ENCODE peak calls at places on chromosomes 5 and 9, in seven cellular contexts. One of them, this sample, is unnamed.

GRCh38 chr9:36866840-36867239 is 167.2 kb downstream of the PAX5 start:
- DNase-seq in Kasumi-1: no peak
- DNase-seq in activated naive CD8-positive, alpha-beta T cell treated with anti-CD3 and anti-CD28 coated beads, Interleukin-2, amount 50 U/mL, for 24 hours: no peak
- DNase-seq in HuH-7: peak; percentile 82
- DNase-seq in activated T-cell treated with anti-CD3 and anti-CD28 coated beads, Interleukin-2, amount 50 U/mL, for 72 hours: no peak
- DNase-seq in iris pigment epithelial cell: no peak
- DNase-seq in GM03348: no peak
- DNase-seq in this sample: no peak

GRCh38 chr9:127505396-127506116 is 54.2 kb downstream of the LRSAM1 start:
- DNase-seq in Kasumi-1: peak; percentile 53
- DNase-seq in activated T-cell treated with anti-CD3 and anti-CD28 coated beads, Interleukin-2, amount 50 U/mL, for 72 hours: peak; percentile 48
- DNase-seq in HuH-7: peak; percentile 87
- DNase-seq in activated naive CD8-positive, alpha-beta T cell treated with anti-CD3 and anti-CD28 coated beads, Interleukin-2, amount 50 U/mL, for 24 hours: peak; percentile 39
- DNase-seq in iris pigment epithelial cell: peak; percentile 41
- DNase-seq in GM03348: peak; percentile 67
- DNase-seq in this sample: no peak

GRCh38 chr5:71860048-71860447 is 141.0 kb downstream of the CARTPT start:
- DNase-seq in activated naive CD8-positive, alpha-beta T cell treated with anti-CD3 and anti-CD28 coated beads, Interleukin-2, amount 50 U/mL, for 24 hours: no peak
- DNase-seq in iris pigment epithelial cell: no peak
- DNase-seq in HuH-7: no peak
- DNase-seq in GM03348: no peak
- DNase-seq in activated T-cell treated with anti-CD3 and anti-CD28 coated beads, Interleukin-2, amount 50 U/mL, for 72 hours: no peak
- DNase-seq in Kasumi-1: no peak
- DNase-seq in this sample: no peak

GRCh38 chr5:157384971-157385709 is 74.9 kb upstream of the NIPAL4 start:
- DNase-seq in activated naive CD8-positive, alpha-beta T cell treated with anti-CD3 and anti-CD28 coated beads, Interleukin-2, amount 50 U/mL, for 24 hours: no peak
- DNase-seq in activated T-cell treated with anti-CD3 and anti-CD28 coated beads, Interleukin-2, amount 50 U/mL, for 72 hours: no peak
- DNase-seq in GM03348: peak; percentile 89
- DNase-seq in Kasumi-1: no peak
- DNase-seq in iris pigment epithelial cell: peak; percentile 98
- DNase-seq in HuH-7: no peak
- DNase-seq in this sample: peak; percentile 27

GRCh38 chr5:81838307-81838906 is 87.5 kb upstream of the SSBP2 start:
- DNase-seq in Kasumi-1: peak; percentile 59
- DNase-seq in activated T-cell treated with anti-CD3 and anti-CD28 coated beads, Interleukin-2, amount 50 U/mL, for 72 hours: peak; percentile 21
- DNase-seq in GM03348: peak; percentile 49
- DNase-seq in HuH-7: no peak
- DNase-seq in iris pigment epithelial cell: peak; percentile 65
- DNase-seq in activated naive CD8-positive, alpha-beta T cell treated with anti-CD3 and anti-CD28 coated beads, Interleukin-2, amount 50 U/mL, for 24 hours: no peak
- DNase-seq in this sample: peak; percentile 26

GRCh38 chr5:99058466-99058865 is 129.7 kb upstream of the CHD1 start:
- DNase-seq in HuH-7: no peak
- DNase-seq in activated naive CD8-positive, alpha-beta T cell treated with anti-CD3 and anti-CD28 coated beads, Interleukin-2, amount 50 U/mL, for 24 hours: no peak
- DNase-seq in GM03348: peak; percentile 29
- DNase-seq in activated T-cell treated with anti-CD3 and anti-CD28 coated beads, Interleukin-2, amount 50 U/mL, for 72 hours: no peak
- DNase-seq in iris pigment epithelial cell: peak; percentile 9
- DNase-seq in Kasumi-1: no peak
- DNase-seq in this sample: no peak

GRCh38 chr9:136485049-136485647 is 2.3 kb upstream of the SEC16A start:
- DNase-seq in Kasumi-1: peak; percentile 84
- DNase-seq in GM03348: peak; percentile 89
- DNase-seq in activated naive CD8-positive, alpha-beta T cell treated with anti-CD3 and anti-CD28 coated beads, Interleukin-2, amount 50 U/mL, for 24 hours: peak; percentile 86
- DNase-seq in activated T-cell treated with anti-CD3 and anti-CD28 coated beads, Interleukin-2, amount 50 U/mL, for 72 hours: peak; percentile 84
- DNase-seq in iris pigment epithelial cell: peak; percentile 62
- DNase-seq in HuH-7: peak; percentile 95
- DNase-seq in this sample: peak; percentile 88

GRCh38 chr5:174424219-174425053 is 299.9 kb upstream of the MSX2 start:
- DNase-seq in activated T-cell treated with anti-CD3 and anti-CD28 coated beads, Interleukin-2, amount 50 U/mL, for 72 hours: no peak
- DNase-seq in HuH-7: no peak
- DNase-seq in Kasumi-1: no peak
- DNase-seq in GM03348: no peak
- DNase-seq in activated naive CD8-positive, alpha-beta T cell treated with anti-CD3 and anti-CD28 coated beads, Interleukin-2, amount 50 U/mL, for 24 hours: no peak
- DNase-seq in iris pigment epithelial cell: no peak
- DNase-seq in this sample: no peak

GRCh38 chr9:37669232-37669631 is 18.5 kb downstream of the FRMPD1 start:
- DNase-seq in activated T-cell treated with anti-CD3 and anti-CD28 coated beads, Interleukin-2, amount 50 U/mL, for 72 hours: no peak
- DNase-seq in HuH-7: no peak
- DNase-seq in GM03348: no peak
- DNase-seq in iris pigment epithelial cell: no peak
- DNase-seq in Kasumi-1: no peak
- DNase-seq in activated naive CD8-positive, alpha-beta T cell treated with anti-CD3 and anti-CD28 coated beads, Interleukin-2, amount 50 U/mL, for 24 hours: no peak
- DNase-seq in this sample: no peak

GRCh38 chr5:79488775-79489174 is 25.2 kb downstream of the HOMER1 start:
- DNase-seq in activated T-cell treated with anti-CD3 and anti-CD28 coated beads, Interleukin-2, amount 50 U/mL, for 72 hours: no peak
- DNase-seq in GM03348: peak; percentile 67
- DNase-seq in HuH-7: no peak
- DNase-seq in activated naive CD8-positive, alpha-beta T cell treated with anti-CD3 and anti-CD28 coated beads, Interleukin-2, amount 50 U/mL, for 24 hours: no peak
- DNase-seq in Kasumi-1: no peak
- DNase-seq in iris pigment epithelial cell: peak; percentile 64
- DNase-seq in this sample: no peak

GRCh38 chr9:5569357-5569756 is 59.0 kb downstream of the PDCD1LG2 start:
- DNase-seq in GM03348: no peak
- DNase-seq in Kasumi-1: no peak
- DNase-seq in iris pigment epithelial cell: peak; percentile 35
- DNase-seq in HuH-7: no peak
- DNase-seq in activated naive CD8-positive, alpha-beta T cell treated with anti-CD3 and anti-CD28 coated beads, Interleukin-2, amount 50 U/mL, for 24 hours: no peak
- DNase-seq in activated T-cell treated with anti-CD3 and anti-CD28 coated beads, Interleukin-2, amount 50 U/mL, for 72 hours: no peak
- DNase-seq in this sample: no peak

GRCh38 chr5:134510970-134511795 is 14.3 kb upstream of the JADE2 start:
- DNase-seq in activated T-cell treated with anti-CD3 and anti-CD28 coated beads, Interleukin-2, amount 50 U/mL, for 72 hours: peak; percentile 69
- DNase-seq in activated naive CD8-positive, alpha-beta T cell treated with anti-CD3 and anti-CD28 coated beads, Interleukin-2, amount 50 U/mL, for 24 hours: peak; percentile 59
- DNase-seq in HuH-7: no peak
- DNase-seq in Kasumi-1: no peak
- DNase-seq in iris pigment epithelial cell: peak; percentile 39
- DNase-seq in GM03348: no peak
- DNase-seq in this sample: no peak

GRCh38 chr9:121156263-121156731 is 45.4 kb downstream of the RAB14 start:
- DNase-seq in iris pigment epithelial cell: peak; percentile 77
- DNase-seq in GM03348: peak; percentile 65
- DNase-seq in activated T-cell treated with anti-CD3 and anti-CD28 coated beads, Interleukin-2, amount 50 U/mL, for 72 hours: peak; percentile 30
- DNase-seq in Kasumi-1: no peak
- DNase-seq in activated naive CD8-positive, alpha-beta T cell treated with anti-CD3 and anti-CD28 coated beads, Interleukin-2, amount 50 U/mL, for 24 hours: no peak
- DNase-seq in HuH-7: no peak
- DNase-seq in this sample: no peak

GRCh38 chr5:72209515-72210115 is 102.3 kb downstream of the MAP1B start:
- DNase-seq in HuH-7: no peak
- DNase-seq in iris pigment epithelial cell: no peak
- DNase-seq in GM03348: no peak
- DNase-seq in activated naive CD8-positive, alpha-beta T cell treated with anti-CD3 and anti-CD28 coated beads, Interleukin-2, amount 50 U/mL, for 24 hours: no peak
- DNase-seq in Kasumi-1: no peak
- DNase-seq in activated T-cell treated with anti-CD3 and anti-CD28 coated beads, Interleukin-2, amount 50 U/mL, for 72 hours: no peak
- DNase-seq in this sample: no peak

GRCh38 chr9:91836515-91836914 is 113.5 kb downstream of the ROR2 start:
- DNase-seq in activated T-cell treated with anti-CD3 and anti-CD28 coated beads, Interleukin-2, amount 50 U/mL, for 72 hours: no peak
- DNase-seq in Kasumi-1: no peak
- DNase-seq in iris pigment epithelial cell: no peak
- DNase-seq in GM03348: no peak
- DNase-seq in activated naive CD8-positive, alpha-beta T cell treated with anti-CD3 and anti-CD28 coated beads, Interleukin-2, amount 50 U/mL, for 24 hours: no peak
- DNase-seq in HuH-7: no peak
- DNase-seq in this sample: no peak

GRCh38 chr5:56659991-56660390 is 155.4 kb upstream of the MAP3K1 start:
- DNase-seq in activated T-cell treated with anti-CD3 and anti-CD28 coated beads, Interleukin-2, amount 50 U/mL, for 72 hours: no peak
- DNase-seq in GM03348: no peak
- DNase-seq in iris pigment epithelial cell: no peak
- DNase-seq in HuH-7: no peak
- DNase-seq in Kasumi-1: no peak
- DNase-seq in activated naive CD8-positive, alpha-beta T cell treated with anti-CD3 and anti-CD28 coated beads, Interleukin-2, amount 50 U/mL, for 24 hours: no peak
- DNase-seq in this sample: no peak

GRCh38 chr9:131169567-131169966 is 44.2 kb downstream of the NUP214 start:
- DNase-seq in HuH-7: no peak
- DNase-seq in activated T-cell treated with anti-CD3 and anti-CD28 coated beads, Interleukin-2, amount 50 U/mL, for 72 hours: no peak
- DNase-seq in Kasumi-1: no peak
- DNase-seq in activated naive CD8-positive, alpha-beta T cell treated with anti-CD3 and anti-CD28 coated beads, Interleukin-2, amount 50 U/mL, for 24 hours: no peak
- DNase-seq in iris pigment epithelial cell: no peak
- DNase-seq in GM03348: no peak
- DNase-seq in this sample: no peak

GRCh38 chr5:71576241-71576640 is 10.9 kb upstream of the MCCC2 start:
- DNase-seq in iris pigment epithelial cell: no peak
- DNase-seq in activated T-cell treated with anti-CD3 and anti-CD28 coated beads, Interleukin-2, amount 50 U/mL, for 72 hours: no peak
- DNase-seq in GM03348: no peak
- DNase-seq in HuH-7: no peak
- DNase-seq in activated naive CD8-positive, alpha-beta T cell treated with anti-CD3 and anti-CD28 coated beads, Interleukin-2, amount 50 U/mL, for 24 hours: no peak
- DNase-seq in Kasumi-1: no peak
- DNase-seq in this sample: no peak

GRCh38 chr5:109907751-109908150 is 218.0 kb downstream of the MAN2A1 start:
- DNase-seq in activated naive CD8-positive, alpha-beta T cell treated with anti-CD3 and anti-CD28 coated beads, Interleukin-2, amount 50 U/mL, for 24 hours: no peak
- DNase-seq in iris pigment epithelial cell: peak; percentile 36
- DNase-seq in HuH-7: no peak
- DNase-seq in activated T-cell treated with anti-CD3 and anti-CD28 coated beads, Interleukin-2, amount 50 U/mL, for 72 hours: no peak
- DNase-seq in GM03348: peak; percentile 76
- DNase-seq in Kasumi-1: no peak
- DNase-seq in this sample: no peak

GRCh38 chr5:95449460-95449859 is 58.3 kb downstream of the FAM81B start:
- DNase-seq in iris pigment epithelial cell: peak; percentile 22
- DNase-seq in Kasumi-1: no peak
- DNase-seq in activated T-cell treated with anti-CD3 and anti-CD28 coated beads, Interleukin-2, amount 50 U/mL, for 72 hours: no peak
- DNase-seq in GM03348: no peak
- DNase-seq in activated naive CD8-positive, alpha-beta T cell treated with anti-CD3 and anti-CD28 coated beads, Interleukin-2, amount 50 U/mL, for 24 hours: no peak
- DNase-seq in HuH-7: no peak
- DNase-seq in this sample: no peak

GRCh38 chr9:18473551-18474279 is at the start of gene ADAMTSL1:
- DNase-seq in GM03348: peak; percentile 68
- DNase-seq in activated naive CD8-positive, alpha-beta T cell treated with anti-CD3 and anti-CD28 coated beads, Interleukin-2, amount 50 U/mL, for 24 hours: no peak
- DNase-seq in Kasumi-1: no peak
- DNase-seq in activated T-cell treated with anti-CD3 and anti-CD28 coated beads, Interleukin-2, amount 50 U/mL, for 72 hours: no peak
- DNase-seq in HuH-7: no peak
- DNase-seq in iris pigment epithelial cell: peak; percentile 79
- DNase-seq in this sample: peak; percentile 25

GRCh38 chr9:88738708-88739107 is 203.7 kb downstream of the NXNL2 start:
- DNase-seq in activated naive CD8-positive, alpha-beta T cell treated with anti-CD3 and anti-CD28 coated beads, Interleukin-2, amount 50 U/mL, for 24 hours: no peak
- DNase-seq in Kasumi-1: no peak
- DNase-seq in iris pigment epithelial cell: peak; percentile 92
- DNase-seq in HuH-7: no peak
- DNase-seq in activated T-cell treated with anti-CD3 and anti-CD28 coated beads, Interleukin-2, amount 50 U/mL, for 72 hours: no peak
- DNase-seq in GM03348: peak; percentile 82
- DNase-seq in this sample: no peak

GRCh38 chr9:6632516-6633328 is 12.8 kb downstream of the GLDC start:
- DNase-seq in iris pigment epithelial cell: no peak
- DNase-seq in HuH-7: no peak
- DNase-seq in GM03348: no peak
- DNase-seq in activated T-cell treated with anti-CD3 and anti-CD28 coated beads, Interleukin-2, amount 50 U/mL, for 72 hours: no peak
- DNase-seq in activated naive CD8-positive, alpha-beta T cell treated with anti-CD3 and anti-CD28 coated beads, Interleukin-2, amount 50 U/mL, for 24 hours: no peak
- DNase-seq in Kasumi-1: no peak
- DNase-seq in this sample: peak; percentile 50

GRCh38 chr9:19967567-19968459 is 179.0 kb upstream of the SLC24A2 start:
- DNase-seq in iris pigment epithelial cell: no peak
- DNase-seq in activated naive CD8-positive, alpha-beta T cell treated with anti-CD3 and anti-CD28 coated beads, Interleukin-2, amount 50 U/mL, for 24 hours: no peak
- DNase-seq in activated T-cell treated with anti-CD3 and anti-CD28 coated beads, Interleukin-2, amount 50 U/mL, for 72 hours: no peak
- DNase-seq in HuH-7: no peak
- DNase-seq in Kasumi-1: no peak
- DNase-seq in GM03348: no peak
- DNase-seq in this sample: no peak

GRCh38 chr5:62132279-62132678 is 173.7 kb upstream of the KIF2A start:
- DNase-seq in iris pigment epithelial cell: no peak
- DNase-seq in Kasumi-1: no peak
- DNase-seq in activated T-cell treated with anti-CD3 and anti-CD28 coated beads, Interleukin-2, amount 50 U/mL, for 72 hours: no peak
- DNase-seq in HuH-7: no peak
- DNase-seq in activated naive CD8-positive, alpha-beta T cell treated with anti-CD3 and anti-CD28 coated beads, Interleukin-2, amount 50 U/mL, for 24 hours: no peak
- DNase-seq in GM03348: no peak
- DNase-seq in this sample: no peak

GRCh38 chr5:89315194-89315593 is 432.2 kb upstream of the MEF2C start:
- DNase-seq in activated naive CD8-positive, alpha-beta T cell treated with anti-CD3 and anti-CD28 coated beads, Interleukin-2, amount 50 U/mL, for 24 hours: no peak
- DNase-seq in HuH-7: peak; percentile 5
- DNase-seq in GM03348: peak; percentile 55
- DNase-seq in activated T-cell treated with anti-CD3 and anti-CD28 coated beads, Interleukin-2, amount 50 U/mL, for 72 hours: no peak
- DNase-seq in Kasumi-1: no peak
- DNase-seq in iris pigment epithelial cell: no peak
- DNase-seq in this sample: no peak

GRCh38 chr9:38046669-38047300 is 22.2 kb downstream of the SHB start:
- DNase-seq in activated T-cell treated with anti-CD3 and anti-CD28 coated beads, Interleukin-2, amount 50 U/mL, for 72 hours: no peak
- DNase-seq in Kasumi-1: no peak
- DNase-seq in HuH-7: no peak
- DNase-seq in GM03348: peak; percentile 75
- DNase-seq in activated naive CD8-positive, alpha-beta T cell treated with anti-CD3 and anti-CD28 coated beads, Interleukin-2, amount 50 U/mL, for 24 hours: no peak
- DNase-seq in iris pigment epithelial cell: peak; percentile 54
- DNase-seq in this sample: peak; percentile 36

GRCh38 chr5:168111433-168111832 is 180.0 kb upstream of the WWC1 start:
- DNase-seq in iris pigment epithelial cell: no peak
- DNase-seq in Kasumi-1: no peak
- DNase-seq in activated T-cell treated with anti-CD3 and anti-CD28 coated beads, Interleukin-2, amount 50 U/mL, for 72 hours: no peak
- DNase-seq in HuH-7: no peak
- DNase-seq in GM03348: no peak
- DNase-seq in activated naive CD8-positive, alpha-beta T cell treated with anti-CD3 and anti-CD28 coated beads, Interleukin-2, amount 50 U/mL, for 24 hours: no peak
- DNase-seq in this sample: no peak